ENCODE peak calls at places on chromosomes 11 and 22, in eight cellular contexts. I is K562, M is H1, V is OCI-LY7, U is H9, N is hepatocyte, K is osteoblast, L is Karpas-422. D is an unnamed sample.
A peak's percentile ranks its signal among the peaks of the same experiment; 100 is the strongest.

GRCh38 chr22:30860176-30861105 is 108.1 kb downstream of the MORC2 start:
- DNase-seq in I (no peak), M (no peak), V (no peak), U (peak; percentile 20), N (peak; percentile 2), K (peak; percentile 43), L (no peak), D (no peak)

GRCh38 chr11:1838077-1838425 is 730 bp upstream of the TNNI2 start:
- DNase-seq in I (no peak), M (no peak), V (no peak), U (no peak), N (no peak), K (no peak), L (no peak), D (no peak)

GRCh38 chr11:95138448-95138847 is 48.8 kb downstream of the ENDOD1 start:
- DNase-seq in I (peak; percentile 55), M (no peak), V (peak; percentile 64), U (no peak), N (peak; percentile 35), K (no peak), L (peak; percentile 85), D (peak; percentile 44)

GRCh38 chr11:95592455-95592854 is 197.1 kb downstream of the FAM76B start:
- DNase-seq in I (no peak), M (no peak), V (no peak), U (peak; percentile 37), N (peak; percentile 24), K (no peak), L (no peak), D (no peak)

GRCh38 chr11:64511966-64512365 is 79.1 kb upstream of the SLC22A12 start:
- DNase-seq in I (no peak), M (no peak), V (no peak), U (no peak), N (no peak), K (no peak), L (no peak), D (no peak)

GRCh38 chr11:22407899-22408298 is 69.7 kb downstream of the SLC17A6 start:
- DNase-seq in I (no peak), M (no peak), V (no peak), U (no peak), N (no peak), K (no peak), L (no peak), D (no peak)

GRCh38 chr11:35087648-35088047 is 51.3 kb upstream of the CD44 start:
- DNase-seq in I (no peak), M (no peak), V (no peak), U (no peak), N (no peak), K (peak; percentile 72), L (no peak), D (no peak)

GRCh38 chr22:48357196-48357595 is 1470.5 kb downstream of the BRD1 start:
- DNase-seq in I (no peak), M (no peak), V (no peak), U (peak; percentile 86), N (no peak), K (no peak), L (no peak), D (no peak)

GRCh38 chr11:28104984-28105383 is 3.0 kb downstream of the KIF18A start:
- DNase-seq in I (no peak), M (no peak), V (no peak), U (no peak), N (no peak), K (no peak), L (no peak), D (no peak)

GRCh38 chr22:26592368-26593015 is 2.6 kb upstream of the TPST2 start:
- DNase-seq in I (no peak), M (no peak), V (peak; percentile 80), U (no peak), N (no peak), K (no peak), L (no peak), D (peak; percentile 96)

GRCh38 chr11:105991888-105992287 is 30.2 kb downstream of the MSANTD4 start:
- DNase-seq in I (peak; percentile 48), M (no peak), V (no peak), U (no peak), N (no peak), K (no peak), L (no peak), D (no peak)

GRCh38 chr22:36541831-36542391 is 12.9 kb upstream of the EIF3D start:
- DNase-seq in I (peak; percentile 74), M (no peak), V (no peak), U (no peak), N (peak; percentile 45), K (peak; percentile 86), L (no peak), D (no peak)

GRCh38 chr11:130122141-130122575 is 37.4 kb upstream of the ST14 start:
- DNase-seq in I (no peak), M (no peak), V (peak; percentile 41), U (no peak), N (no peak), K (no peak), L (no peak), D (no peak)
- H4K20me1 ChIP-seq in I (no peaks in the 10 kb centered on the region), M (no peaks in the 10 kb centered on the region), V (no peaks in the 10 kb centered on the region), U (peaks cover 4% of the 10 kb centered on the region), N (no peaks in the 10 kb centered on the region), K (peaks cover 51% of the 10 kb centered on the region), L (no peaks in the 10 kb centered on the region), D (peaks cover 6% of the 10 kb centered on the region)

DNA sequence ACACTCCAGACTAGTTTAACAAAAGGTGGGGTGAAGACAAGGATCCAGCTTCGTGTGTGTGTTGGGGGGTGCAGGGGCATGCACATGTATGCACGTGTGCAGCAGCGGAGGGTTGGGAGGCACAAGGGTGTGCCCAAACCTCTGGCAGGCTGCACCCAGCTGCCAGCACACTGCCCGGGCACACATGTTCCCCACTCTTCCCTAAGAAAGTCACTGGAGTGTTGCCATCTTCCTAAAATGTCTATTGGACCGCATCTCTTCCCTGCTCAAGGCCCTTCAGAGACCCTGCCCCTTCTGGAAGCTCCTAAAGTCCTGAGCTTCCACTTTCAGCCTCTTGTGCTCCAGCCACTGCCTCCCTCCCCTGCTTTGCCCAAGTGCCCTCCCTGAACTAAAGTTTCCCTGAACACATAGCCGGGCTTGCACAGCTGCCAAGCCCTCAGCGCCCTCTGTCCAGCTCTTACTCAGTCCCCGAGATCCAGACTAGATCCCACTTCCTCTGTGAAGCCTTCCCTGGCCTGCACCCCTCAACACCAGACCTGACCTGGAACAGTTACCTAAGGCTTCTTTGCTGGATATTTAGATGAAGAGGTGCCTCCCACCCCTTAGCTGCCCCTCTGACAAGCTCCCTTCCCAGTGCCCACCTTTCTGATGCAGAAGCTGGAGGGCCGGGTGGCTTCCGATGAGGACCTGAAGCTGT is 6.0 kb downstream of the CFL1 start:
- DNase-seq in I (no peak), M (no peak), V (no peak), U (peak; percentile 27), N (no peak), K (peak; percentile 50), L (peak; percentile 66), D (no peak)
- H4K20me1 ChIP-seq in I (peaks cover 17% of the 10 kb centered on the region), M (peaks cover 30% of the 10 kb centered on the region), V (peaks cover 16% of the 10 kb centered on the region), U (no peaks in the 10 kb centered on the region), N (peaks cover 31% of the 10 kb centered on the region), K (peaks cover 46% of the 10 kb centered on the region), L (peaks cover 37% of the 10 kb centered on the region), D (peaks cover 28% of the 10 kb centered on the region)

GRCh38 chr22:44998296-44998695 is 11.5 kb downstream of the PHF21B start:
- DNase-seq in I (no peak), M (no peak), V (no peak), U (no peak), N (no peak), K (no peak), L (no peak), D (no peak)

GRCh38 chr22:44995715-44996114 is 14.1 kb downstream of the PHF21B start:
- DNase-seq in I (no peak), M (no peak), V (no peak), U (no peak), N (no peak), K (peak; percentile 32), L (no peak), D (no peak)

GRCh38 chr22:44996120-44996519 is 13.7 kb downstream of the PHF21B start:
- DNase-seq in I (no peak), M (no peak), V (no peak), U (no peak), N (no peak), K (peak; percentile 75), L (no peak), D (no peak)

GRCh38 chr22:44996648-44997047 is 13.2 kb downstream of the PHF21B start:
- DNase-seq in I (no peak), M (no peak), V (no peak), U (no peak), N (no peak), K (no peak), L (no peak), D (no peak)

DNA sequence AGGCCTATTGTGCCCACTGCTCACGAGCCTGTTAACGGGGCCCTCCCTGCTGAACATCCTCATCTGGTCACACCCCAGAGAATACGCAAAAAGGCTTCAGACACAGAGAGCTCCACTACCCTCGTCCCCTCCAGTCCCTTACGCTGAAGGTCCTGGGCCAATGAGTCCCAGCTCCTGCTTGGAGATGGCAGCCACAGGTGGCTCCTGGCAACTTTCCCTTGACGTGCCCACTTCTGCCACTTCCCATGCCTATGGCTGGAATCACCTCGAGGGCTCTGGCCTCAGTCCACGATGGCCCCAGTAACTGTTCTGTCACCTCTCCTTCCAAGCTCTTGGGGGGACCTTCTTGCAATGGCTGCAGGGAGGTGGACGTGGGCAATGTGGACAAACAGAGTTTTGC is 12.7 kb downstream of the PHF21B start:
- DNase-seq in I (no peak), M (no peak), V (no peak), U (no peak), N (no peak), K (peak; percentile 35), L (no peak), D (no peak)
- H4K20me1 ChIP-seq in I (no peaks in the 10 kb centered on the region), M (peaks cover 48% of the 10 kb centered on the region), V (no peaks in the 10 kb centered on the region), U (peaks cover 8% of the 10 kb centered on the region), N (peaks cover 4% of the 10 kb centered on the region), K (no peaks in the 10 kb centered on the region), L (peaks cover 10% of the 10 kb centered on the region), D (no peaks in the 10 kb centered on the region)

GRCh38 chr11:102144357-102145342 is 34.4 kb downstream of the YAP1 start:
- DNase-seq in I (no peak), M (no peak), V (no peak), U (no peak), N (peak; percentile 23), K (no peak), L (no peak), D (no peak)

GRCh38 chr11:102143867-102144266 is 33.6 kb downstream of the YAP1 start:
- DNase-seq in I (no peak), M (no peak), V (no peak), U (no peak), N (no peak), K (no peak), L (no peak), D (no peak)

GRCh38 chr11:102139081-102139498 is 28.8 kb downstream of the YAP1 start:
- DNase-seq in I (no peak), M (no peak), V (no peak), U (no peak), N (peak; percentile 40), K (peak; percentile 90), L (no peak), D (no peak)

GRCh38 chr11:102138677-102139076 is 28.4 kb downstream of the YAP1 start:
- DNase-seq in I (no peak), M (no peak), V (no peak), U (no peak), N (no peak), K (no peak), L (no peak), D (no peak)

DNA sequence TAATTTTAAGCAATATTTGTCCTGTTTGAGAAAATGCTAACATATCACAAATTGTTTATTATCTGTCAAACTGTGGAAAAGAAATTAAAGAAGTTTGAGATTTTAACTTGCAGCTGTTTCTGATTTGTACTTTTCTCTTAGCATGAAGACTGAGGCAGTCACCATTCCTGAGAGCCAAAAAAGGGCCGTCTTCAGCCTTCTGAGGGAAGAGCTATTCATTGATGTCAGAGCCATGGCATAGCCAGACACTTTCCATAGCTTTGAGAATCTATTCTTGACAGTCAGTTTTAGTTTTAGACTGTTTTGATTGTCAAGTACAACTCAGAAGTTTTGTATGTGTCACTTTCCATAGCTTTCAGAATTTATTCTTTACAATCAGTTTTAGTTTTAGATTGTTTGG is 32.1 kb downstream of the YAP1 start:
- DNase-seq in I (no peak), M (no peak), V (no peak), U (no peak), N (no peak), K (no peak), L (no peak), D (no peak)
- H4K20me1 ChIP-seq in I (no peaks in the 10 kb centered on the region), M (no peaks in the 10 kb centered on the region), V (no peaks in the 10 kb centered on the region), U (no peaks in the 10 kb centered on the region), N (peaks cover 90% of the 10 kb centered on the region), K (peaks cover 33% of the 10 kb centered on the region), L (no peaks in the 10 kb centered on the region), D (no peaks in the 10 kb centered on the region)